ENCODE peak calls at places on chromosomes 7 and 10, in four cellular contexts. One of them, this sample, is unnamed.

GRCh38 chr10:13792011-13792410 is 205.2 kb downstream of the PRPF18 start:
- DNase-seq in thoracic aorta: no peak
- DNase-seq in GM06990: no peak
- DNase-seq in WTC11: no peak
- DNase-seq in this sample: no peak

GRCh38 chr7:37480026-37480425 is 31.4 kb upstream of the ELMO1 start:
- DNase-seq in thoracic aorta: no peak
- DNase-seq in GM06990: no peak
- DNase-seq in WTC11: no peak
- DNase-seq in this sample: no peak

GRCh38 chr7:81036041-81036440 is 117.2 kb upstream of the SEMA3C start:
- DNase-seq in thoracic aorta: no peak
- DNase-seq in GM06990: no peak
- DNase-seq in WTC11: no peak
- DNase-seq in this sample: no peak

GRCh38 chr10:130999376-131000202 is 311.9 kb downstream of the TCERG1L start:
- DNase-seq in thoracic aorta: no peak
- DNase-seq in GM06990: no peak
- DNase-seq in WTC11: no peak
- DNase-seq in this sample: no peak

GRCh38 chr10:83166344-83166743 is 973.0 kb upstream of the GHITM start:
- DNase-seq in thoracic aorta: no peak
- DNase-seq in GM06990: no peak
- DNase-seq in WTC11: peak
- DNase-seq in this sample: no peak

GRCh38 chr10:13100349-13101294 is 659 bp downstream of the OPTN start:
- DNase-seq in thoracic aorta: no peak
- DNase-seq in GM06990: peak
- DNase-seq in WTC11: peak
- DNase-seq in this sample: peak

GRCh38 chr7:27112960-27113949 is 10.8 kb upstream of the HOXA2 start:
- DNase-seq in thoracic aorta: no peak
- DNase-seq in GM06990: no peak
- DNase-seq in WTC11: peak
- DNase-seq in this sample: no peak

GRCh38 chr10:71212249-71213126 is at the start of gene UNC5B:
- DNase-seq in thoracic aorta: peak
- DNase-seq in GM06990: peak
- DNase-seq in WTC11: peak
- DNase-seq in this sample: peak

GRCh38 chr10:50152792-50153272 is 85.1 kb downstream of the WASHC2A start:
- DNase-seq in thoracic aorta: no peak
- DNase-seq in GM06990: no peak
- DNase-seq in WTC11: peak
- DNase-seq in this sample: peak

GRCh38 chr7:127252736-127253288 is at the start of gene GRM8:
- DNase-seq in thoracic aorta: peak
- DNase-seq in GM06990: peak
- DNase-seq in WTC11: peak
- DNase-seq in this sample: peak

GRCh38 chr10:124849111-124849773 is 47.6 kb downstream of the ABRAXAS2 start:
- DNase-seq in thoracic aorta: no peak
- DNase-seq in GM06990: no peak
- DNase-seq in WTC11: no peak
- DNase-seq in this sample: no peak

GRCh38 chr10:93006435-93007039 is 54.1 kb upstream of the CYP26C1 start:
- DNase-seq in thoracic aorta: no peak
- DNase-seq in GM06990: no peak
- DNase-seq in WTC11: no peak
- DNase-seq in this sample: peak

GRCh38 chr10:5317547-5318107 is 47.1 kb upstream of the UCN3 start:
- DNase-seq in thoracic aorta: no peak
- DNase-seq in GM06990: peak
- DNase-seq in WTC11: no peak
- DNase-seq in this sample: no peak

GRCh38 chr10:110141747-110142625 is 65.4 kb upstream of the MXI1 start:
- DNase-seq in thoracic aorta: no peak
- DNase-seq in GM06990: no peak
- DNase-seq in WTC11: no peak
- DNase-seq in this sample: no peak

GRCh38 chr7:105493928-105494325 is 28.1 kb downstream of the PUS7 start:
- DNase-seq in thoracic aorta: no peak
- DNase-seq in GM06990: no peak
- DNase-seq in WTC11: no peak
- DNase-seq in this sample: no peak

GRCh38 chr10:43219848-43220247 is 47.0 kb downstream of the RASGEF1A start:
- DNase-seq in thoracic aorta: no peak
- DNase-seq in GM06990: no peak
- DNase-seq in WTC11: no peak
- DNase-seq in this sample: no peak

GRCh38 chr10:89352039-89352597 is 24.3 kb downstream of the IFIT3 start:
- DNase-seq in thoracic aorta: no peak
- DNase-seq in GM06990: peak
- DNase-seq in WTC11: no peak
- DNase-seq in this sample: no peak

GRCh38 chr10:112821663-112822062 is 128.4 kb upstream of the TCF7L2 start:
- DNase-seq in thoracic aorta: no peak
- DNase-seq in GM06990: no peak
- DNase-seq in WTC11: no peak
- DNase-seq in this sample: no peak

GRCh38 chr7:100649826-100650565 is 6.3 kb downstream of the ACTL6B start:
- DNase-seq in thoracic aorta: no peak
- DNase-seq in GM06990: no peak
- DNase-seq in WTC11: no peak
- DNase-seq in this sample: no peak

GRCh38 chr10:65581426-65582026 is 1344.3 kb upstream of the LRRTM3 start:
- DNase-seq in thoracic aorta: no peak
- DNase-seq in GM06990: no peak
- DNase-seq in WTC11: no peak
- DNase-seq in this sample: no peak

GRCh38 chr10:77293785-77294184 is 343.8 kb downstream of the KCNMA1 start:
- DNase-seq in thoracic aorta: no peak
- DNase-seq in GM06990: no peak
- DNase-seq in WTC11: no peak
- DNase-seq in this sample: no peak

GRCh38 chr10:19874791-19875190 is 58.6 kb downstream of the PLXDC2 start:
- DNase-seq in thoracic aorta: no peak
- DNase-seq in GM06990: no peak
- DNase-seq in WTC11: no peak
- DNase-seq in this sample: no peak

GRCh38 chr7:96654630-96655188 is 54.9 kb downstream of the SEM1 start:
- DNase-seq in thoracic aorta: no peak
- DNase-seq in GM06990: no peak
- DNase-seq in WTC11: no peak
- DNase-seq in this sample: no peak

GRCh38 chr7:133518718-133519117 is 265.8 kb downstream of the EXOC4 start:
- DNase-seq in thoracic aorta: no peak
- DNase-seq in GM06990: no peak
- DNase-seq in WTC11: no peak
- DNase-seq in this sample: no peak

GRCh38 chr10:75652136-75652535 is 220.7 kb downstream of the LRMDA start:
- DNase-seq in thoracic aorta: no peak
- DNase-seq in GM06990: no peak
- DNase-seq in WTC11: no peak
- DNase-seq in this sample: no peak

GRCh38 chr10:126561499-126562208 is 108.8 kb downstream of the C10orf90 start:
- DNase-seq in thoracic aorta: no peak
- DNase-seq in GM06990: no peak
- DNase-seq in WTC11: no peak
- DNase-seq in this sample: no peak

GRCh38 chr7:86916277-86916825 is 143.1 kb downstream of the ELAPOR2 start:
- DNase-seq in thoracic aorta: no peak
- DNase-seq in GM06990: no peak
- DNase-seq in WTC11: no peak
- DNase-seq in this sample: no peak

GRCh38 chr7:86914468-86915054 is 144.9 kb downstream of the ELAPOR2 start:
- DNase-seq in thoracic aorta: no peak
- DNase-seq in GM06990: no peak
- DNase-seq in WTC11: no peak
- DNase-seq in this sample: peak

GRCh38 chr7:86913709-86914108 is 145.7 kb downstream of the ELAPOR2 start:
- DNase-seq in thoracic aorta: no peak
- DNase-seq in GM06990: no peak
- DNase-seq in WTC11: no peak
- DNase-seq in this sample: no peak

GRCh38 chr7:86908948-86909347 is 150.5 kb downstream of the ELAPOR2 start:
- DNase-seq in thoracic aorta: no peak
- DNase-seq in GM06990: no peak
- DNase-seq in WTC11: peak
- DNase-seq in this sample: no peak

DNA sequence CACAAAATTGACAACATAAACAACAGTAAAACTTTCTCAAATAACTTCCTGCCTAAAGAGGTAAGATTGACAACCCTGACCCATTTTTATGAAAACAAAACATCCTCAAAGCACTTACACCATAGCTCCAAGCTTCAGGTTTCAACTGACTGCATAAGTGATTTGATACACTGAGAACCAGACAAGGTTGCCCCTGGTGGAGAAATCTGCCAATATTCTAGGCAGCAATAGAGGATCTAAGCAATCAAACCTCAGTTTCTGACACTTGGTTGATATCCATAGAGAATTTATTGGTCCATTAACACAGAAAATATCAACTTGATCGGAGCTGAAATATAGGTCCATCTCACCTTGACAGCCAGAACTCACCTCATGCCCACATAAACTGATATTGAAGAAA is 147.8 kb downstream of the ELAPOR2 start:
- DNase-seq in thoracic aorta: no peak
- DNase-seq in GM06990: no peak
- DNase-seq in WTC11: no peak
- DNase-seq in this sample: no peak
- TF ChIP-seq CTCF in thoracic aorta: no peak
- TF ChIP-seq CTCF in GM06990: peak
- TF ChIP-seq CTCF in WTC11: no peak
- TF ChIP-seq CTCF in this sample: no peak

GRCh38 chr7:29237483-29237882 is 42.9 kb downstream of the CHN2 start:
- DNase-seq in thoracic aorta: no peak
- DNase-seq in GM06990: no peak
- DNase-seq in WTC11: no peak
- DNase-seq in this sample: no peak

GRCh38 chr7:29243777-29244655 is 49.4 kb downstream of the CHN2 start:
- DNase-seq in thoracic aorta: no peak
- DNase-seq in GM06990: peak
- DNase-seq in WTC11: peak
- DNase-seq in this sample: no peak

GRCh38 chr7:29236071-29236580 is 41.6 kb downstream of the CHN2 start:
- DNase-seq in thoracic aorta: no peak
- DNase-seq in GM06990: no peak
- DNase-seq in WTC11: no peak
- DNase-seq in this sample: no peak

GRCh38 chr7:29236649-29237048 is 42.1 kb downstream of the CHN2 start:
- DNase-seq in thoracic aorta: no peak
- DNase-seq in GM06990: no peak
- DNase-seq in WTC11: no peak
- DNase-seq in this sample: no peak

DNA sequence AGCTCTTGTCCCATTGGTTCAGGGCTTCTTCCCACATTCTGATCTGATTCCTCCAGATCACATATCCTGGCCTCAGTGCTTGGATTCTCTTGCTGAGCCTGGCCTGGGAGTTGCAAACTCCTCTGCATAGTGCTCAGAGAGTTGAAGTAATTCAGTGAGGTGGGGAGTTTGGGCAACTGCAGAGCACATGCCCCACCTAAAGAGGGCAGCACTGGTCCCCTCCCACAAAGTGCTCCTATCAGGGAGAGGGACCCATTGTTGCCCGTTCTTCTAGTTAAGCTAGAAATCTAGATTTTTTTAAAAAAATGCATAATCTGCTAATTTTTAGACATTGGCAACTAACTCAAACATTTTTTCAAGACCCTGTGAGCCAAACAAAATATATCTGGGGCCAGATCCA is 45.1 kb downstream of the CHN2 start:
- DNase-seq in thoracic aorta: no peak
- DNase-seq in GM06990: no peak
- DNase-seq in WTC11: peak
- DNase-seq in this sample: no peak
- TF ChIP-seq CTCF in thoracic aorta: no peak
- TF ChIP-seq CTCF in GM06990: peak
- TF ChIP-seq CTCF in WTC11: peak
- TF ChIP-seq CTCF in this sample: no peak

DNA sequence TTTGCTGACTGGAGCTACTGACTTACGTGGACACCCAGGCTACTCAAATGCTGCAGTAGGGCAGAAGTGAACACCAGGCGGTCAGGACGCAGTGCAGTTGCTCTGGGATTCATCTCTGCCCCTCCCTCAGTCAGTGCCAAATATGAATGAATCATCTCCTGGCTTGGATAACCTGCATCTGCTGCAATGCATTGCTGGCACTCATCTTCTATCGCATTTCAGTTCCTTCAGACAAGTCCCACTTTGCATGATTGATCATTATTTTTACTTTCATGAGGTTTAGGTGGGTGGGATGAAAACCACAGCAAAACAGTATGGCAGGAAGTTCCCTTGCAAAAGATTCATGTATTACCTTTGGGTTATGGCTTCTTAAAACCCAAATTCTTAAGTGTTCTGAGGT is 224.6 kb upstream of the NRP1 start:
- DNase-seq in thoracic aorta: no peak
- DNase-seq in GM06990: peak
- DNase-seq in WTC11: no peak
- DNase-seq in this sample: no peak
- TF ChIP-seq CTCF in thoracic aorta: no peak
- TF ChIP-seq CTCF in GM06990: no peak
- TF ChIP-seq CTCF in WTC11: no peak
- TF ChIP-seq CTCF in this sample: no peak

DNA sequence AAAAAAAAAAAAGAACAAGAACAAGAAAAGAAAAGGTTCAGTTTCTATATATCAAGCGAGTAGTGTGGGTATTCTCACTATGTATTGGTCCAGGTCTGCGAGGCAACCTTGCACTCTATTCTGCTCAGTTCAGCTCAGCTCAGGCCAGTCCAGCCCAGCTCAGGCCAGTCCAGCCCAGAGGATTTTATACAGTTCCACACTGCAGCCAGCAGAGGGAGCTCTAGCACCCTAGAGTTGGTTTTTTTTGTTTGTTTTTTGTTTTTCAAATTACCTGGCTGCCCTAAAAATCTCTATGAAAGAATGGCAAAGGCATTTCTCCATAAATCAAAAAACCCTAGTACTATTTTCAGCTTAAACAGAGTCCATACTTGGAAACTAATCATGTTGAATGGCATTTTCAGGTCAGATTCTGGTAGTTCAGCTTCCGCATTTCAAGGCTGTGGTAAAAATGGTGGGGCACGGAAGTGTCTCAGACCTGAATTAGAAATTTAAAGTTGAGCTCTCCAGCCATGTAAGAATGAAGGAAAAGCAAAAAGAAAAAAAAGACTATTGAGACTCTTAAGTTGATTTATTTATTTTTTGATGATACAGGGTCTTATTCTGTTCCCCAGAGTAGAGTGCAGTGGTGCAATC is 55.2 kb upstream of the GSDME start:
- DNase-seq in thoracic aorta: no peak
- DNase-seq in GM06990: no peak
- DNase-seq in WTC11: peak
- DNase-seq in this sample: peak
- TF ChIP-seq CTCF in thoracic aorta: peak
- TF ChIP-seq CTCF in GM06990: peak
- TF ChIP-seq CTCF in WTC11: peak
- TF ChIP-seq CTCF in this sample: peak